ENCODE peak calls at places on chromosomes 12 and 14, in eight cellular contexts. B, I, G, R, U, Z, F and C are unnamed samples.

GRCh38 chr12:124527861-124528561 is 39.4 kb downstream of the NCOR2 start:
- DNase-seq in U (no peak), R (no peak), I (no peak), Z (no peak), B (no peak), F (no peak), G (no peak), C (no peak)

GRCh38 chr14:70906785-70907171 is 481 bp upstream of the PCNX1 start:
- DNase-seq in Z (no peak), F (no peak), R (no peak), G (no peak), B (no peak), U (no peak), I (peak), C (no peak)

GRCh38 chr12:45216983-45217485 is 1.1 kb downstream of the ANO6 start:
- DNase-seq in G (no peak), F (no peak), R (no peak), B (no peak), Z (no peak), I (peak), U (no peak), C (no peak)

GRCh38 chr12:104792570-104792969 is 165.5 kb downstream of the SLC41A2 start:
- DNase-seq in I (peak), F (no peak), U (peak), G (peak), Z (peak), B (no peak), R (peak), C (no peak)

GRCh38 chr14:45787167-45787566 is 534.2 kb upstream of the MIS18BP1 start:
- DNase-seq in U (no peak), R (no peak), I (no peak), F (no peak), B (no peak), G (no peak), Z (no peak), C (no peak)

GRCh38 chr14:77574446-77575125 is 41.9 kb downstream of the SPTLC2 start:
- DNase-seq in G (no peak), U (no peak), B (no peak), F (no peak), R (no peak), Z (no peak), I (no peak), C (no peak)

GRCh38 chr12:19450362-19450761 is 11.1 kb downstream of the AEBP2 start:
- DNase-seq in B (no peak), I (no peak), G (no peak), U (no peak), F (no peak), Z (no peak), R (no peak), C (no peak)

GRCh38 chr12:81530352-81530751 is 228.8 kb downstream of the PPFIA2 start:
- DNase-seq in U (no peak), G (no peak), R (no peak), Z (peak), I (no peak), B (no peak), F (no peak), C (no peak)

GRCh38 chr14:20494935-20495766 is 10.2 kb upstream of the RNASE10 start:
- DNase-seq in G (no peak), F (no peak), Z (no peak), I (peak), U (no peak), B (no peak), R (peak), C (no peak)

GRCh38 chr14:75456069-75457023 is 28.5 kb downstream of the JDP2 start:
- DNase-seq in Z (no peak), R (no peak), F (no peak), I (no peak), B (no peak), G (no peak), U (no peak), C (no peak)

GRCh38 chr12:95809000-95809680 is 18.6 kb upstream of the NTN4 start:
- DNase-seq in U (no peak), G (no peak), F (no peak), B (no peak), R (no peak), Z (no peak), I (no peak), C (no peak)

GRCh38 chr14:31944256-31945073 is 132.6 kb upstream of the ARHGAP5 start:
- DNase-seq in B (no peak), R (no peak), U (no peak), G (no peak), F (no peak), I (no peak), Z (no peak), C (no peak)

GRCh38 chr14:94344389-94344788 is 21.3 kb upstream of the SERPINA6 start:
- DNase-seq in U (no peak), R (no peak), G (no peak), B (no peak), F (no peak), Z (no peak), I (no peak), C (no peak)

GRCh38 chr12:27226319-27226984 is 17.6 kb upstream of the STK38L start:
- DNase-seq in R (peak), U (no peak), F (no peak), Z (no peak), G (no peak), I (peak), B (no peak), C (peak)

GRCh38 chr12:103272949-103273348 is 222.8 kb downstream of the C12orf42 start:
- DNase-seq in U (no peak), G (no peak), R (peak), B (no peak), F (no peak), Z (no peak), I (peak), C (no peak)

GRCh38 chr12:131347732-131348131 is 363.2 kb upstream of the SFSWAP start:
- DNase-seq in U (no peak), R (no peak), Z (no peak), B (no peak), G (no peak), I (no peak), F (no peak), C (no peak)

GRCh38 chr12:27309995-27310315 is 22.7 kb upstream of the BMAL2 start:
- DNase-seq in B (no peak), Z (no peak), G (no peak), U (no peak), F (no peak), R (no peak), I (no peak), C (no peak)

GRCh38 chr14:96261053-96261452 is 5.0 kb downstream of the BDKRB1 start:
- DNase-seq in R (no peak), G (no peak), F (no peak), Z (no peak), U (no peak), B (no peak), I (no peak), C (no peak)

GRCh38 chr12:57740656-57741412 is 2.3 kb upstream of the AGAP2 start:
- DNase-seq in G (no peak), F (no peak), R (no peak), B (peak), I (no peak), Z (no peak), U (no peak), C (no peak)

GRCh38 chr12:130870442-130871285 is 1.2 kb upstream of the RAN start:
- DNase-seq in Z (peak), G (peak), B (peak), I (peak), R (peak), F (peak), U (peak), C (peak)

GRCh38 chr14:60724080-60724618 is at the start of gene SIX4:
- DNase-seq in U (peak), I (peak), R (peak), B (peak), Z (peak), F (peak), G (peak), C (peak)

GRCh38 chr12:64938179-64938578 is 113.7 kb downstream of the TBC1D30 start:
- DNase-seq in R (no peak), F (no peak), G (no peak), Z (no peak), U (no peak), I (no peak), B (no peak), C (no peak)

GRCh38 chr12:87667378-87667777 is 361.8 kb downstream of the C12orf50 start:
- DNase-seq in I (peak), U (no peak), R (peak), F (no peak), B (no peak), G (no peak), Z (peak), C (no peak)

GRCh38 chr12:110966081-110966760 is 45.8 kb upstream of the MYL2 start:
- DNase-seq in G (no peak), R (no peak), I (no peak), B (no peak), U (no peak), F (no peak), Z (no peak), C (no peak)

GRCh38 chr12:122467983-122468382 is 32.7 kb downstream of the ZCCHC8 start:
- DNase-seq in B (no peak), Z (no peak), U (no peak), F (no peak), I (peak), G (no peak), R (peak), C (no peak)

GRCh38 chr12:122473543-122474323 is 27.0 kb downstream of the ZCCHC8 start:
- DNase-seq in F (no peak), U (peak), G (no peak), B (peak), I (peak), R (peak), Z (no peak), C (no peak)

GRCh38 chr12:122474324-122474716 is 26.4 kb downstream of the ZCCHC8 start:
- DNase-seq in Z (no peak), F (no peak), G (no peak), R (no peak), B (no peak), U (peak), I (no peak), C (no peak)

GRCh38 chr12:122471324-122472226 is 29.2 kb downstream of the ZCCHC8 start:
- DNase-seq in U (peak), R (peak), F (no peak), I (peak), G (no peak), Z (peak), B (peak), C (no peak)
- TF ChIP-seq CTCF in U (peak), R (peak), F (peak), I (peak), G (peak), Z (peak), B (peak), C (peak)

DNA sequence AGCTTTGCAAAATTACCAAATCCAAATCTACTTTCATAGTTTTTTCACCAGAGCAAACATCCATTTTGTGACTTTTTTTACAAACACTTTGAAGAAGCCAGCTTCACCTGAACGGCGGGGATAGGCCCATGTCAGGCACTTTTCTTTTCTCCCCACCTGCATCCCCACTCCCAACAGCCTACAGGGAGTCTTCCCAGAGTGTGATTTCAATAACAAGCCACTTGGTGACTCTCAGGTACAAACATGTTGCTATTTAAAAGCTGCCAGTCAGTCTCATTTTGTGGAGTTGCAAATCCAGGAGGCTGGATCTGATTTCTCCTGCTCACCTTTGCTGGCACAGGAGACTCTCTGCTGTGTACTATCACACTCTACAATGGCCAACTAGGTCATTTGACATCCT is 285.5 kb downstream of the KCNH5 start:
- DNase-seq in B (no peak), R (no peak), I (no peak), G (no peak), Z (no peak), F (no peak), U (no peak), C (no peak)
- TF ChIP-seq CTCF in B (no peak), R (no peak), I (no peak), G (no peak), Z (no peak), F (no peak), U (no peak), C (no peak)

DNA sequence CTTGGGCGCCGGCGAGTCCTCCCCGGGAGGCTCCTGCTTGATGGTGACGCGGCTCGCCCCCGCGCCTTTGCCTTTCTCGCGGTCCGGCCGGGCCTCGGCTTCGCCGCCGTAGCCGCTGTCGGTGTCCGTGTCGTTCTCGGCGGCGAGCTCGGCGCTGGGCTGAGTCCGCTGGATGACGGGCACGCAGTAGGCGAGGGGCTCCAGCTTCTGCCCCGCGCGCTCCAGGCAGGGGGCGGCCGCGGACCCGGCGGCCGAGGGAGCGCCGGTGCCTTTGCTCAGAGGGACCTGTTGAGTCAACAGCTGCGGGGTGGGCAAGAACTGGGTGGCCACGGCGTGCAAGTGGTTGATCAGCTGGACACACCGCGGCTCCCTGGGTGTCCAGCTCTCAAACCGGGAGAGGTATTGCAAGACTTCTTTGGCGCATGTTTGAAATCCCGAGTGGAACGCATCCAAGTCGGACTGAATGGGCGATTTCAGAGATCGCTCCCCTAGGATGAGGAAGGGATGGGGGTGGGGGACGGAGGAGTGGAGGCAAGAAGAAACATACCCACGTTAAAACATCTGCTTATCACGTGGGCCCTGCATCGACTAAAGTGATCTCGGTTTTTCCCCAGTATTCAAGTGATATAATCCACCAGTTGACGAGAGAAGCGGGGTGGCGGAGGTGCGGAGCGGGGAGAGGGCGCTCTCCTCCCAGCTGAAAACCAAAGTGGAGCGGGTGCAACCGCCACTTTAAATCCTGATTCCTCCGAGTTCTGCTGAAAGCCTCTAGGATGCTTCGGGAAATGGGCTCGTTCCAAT is 2.0 kb downstream of the BHLHE41 start:
- DNase-seq in Z (peak), I (peak), G (peak), U (peak), B (peak), R (no peak), F (peak), C (peak)
- TF ChIP-seq CTCF in Z (peak), I (peak), G (peak), U (peak), B (peak), R (peak), F (peak), C (no peak)

GRCh38 chr12:126342866-126343265 is 1277.6 kb downstream of the AACS start:
- DNase-seq in I (no peak), F (no peak), G (no peak), U (no peak), R (no peak), B (no peak), Z (no peak), C (no peak)

GRCh38 chr12:126349383-126349782 is 1284.1 kb downstream of the AACS start:
- DNase-seq in F (no peak), G (no peak), R (no peak), Z (no peak), I (no peak), U (no peak), B (no peak), C (no peak)

GRCh38 chr12:126343352-126343751 is 1278.1 kb downstream of the AACS start:
- DNase-seq in R (no peak), F (no peak), Z (no peak), I (no peak), B (no peak), U (no peak), G (no peak), C (no peak)

GRCh38 chr12:126347421-126347820 is 1282.2 kb downstream of the AACS start:
- DNase-seq in Z (no peak), R (no peak), U (no peak), F (no peak), I (no peak), G (no peak), B (no peak), C (no peak)

GRCh38 chr12:126346087-126346486 is 1280.9 kb downstream of the AACS start:
- DNase-seq in B (no peak), F (no peak), R (no peak), Z (no peak), I (no peak), U (no peak), G (no peak), C (no peak)
- TF ChIP-seq CTCF in B (no peak), F (no peak), R (no peak), Z (no peak), I (no peak), U (no peak), G (no peak), C (no peak)

GRCh38 chr14:64800000-64800399 is 79.7 kb downstream of the SPTB start:
- DNase-seq in U (no peak), R (no peak), Z (no peak), I (peak), B (no peak), F (no peak), G (no peak), C (no peak)
- TF ChIP-seq CTCF in U (no peak), R (peak), Z (peak), I (peak), B (peak), F (peak), G (peak), C (peak)

GRCh38 chr14:99534863-99535262 is 53.7 kb downstream of the CCNK start:
- DNase-seq in U (no peak), Z (no peak), R (no peak), I (no peak), B (no peak), G (peak), F (no peak), C (peak)
- TF ChIP-seq CTCF in U (no peak), Z (no peak), R (no peak), I (no peak), B (no peak), G (no peak), F (no peak), C (no peak)

GRCh38 chr14:56482306-56482705 is 97.3 kb upstream of the TMEM260 start:
- DNase-seq in Z (no peak), R (no peak), B (peak), U (no peak), F (no peak), I (peak), G (no peak), C (peak)
- TF ChIP-seq CTCF in Z (no peak), R (no peak), B (no peak), U (no peak), F (peak), I (peak), G (no peak), C (peak)

GRCh38 chr14:36479344-36479743 is 40.7 kb downstream of the NKX2-1 start:
- DNase-seq in F (no peak), B (no peak), G (no peak), R (no peak), U (no peak), I (no peak), Z (no peak), C (no peak)
- TF ChIP-seq CTCF in F (no peak), B (no peak), G (no peak), R (no peak), U (no peak), I (no peak), Z (no peak), C (no peak)

GRCh38 chr14:88075298-88075981 is 70.5 kb downstream of the GPR65 start:
- DNase-seq in G (no peak), Z (no peak), B (no peak), R (no peak), F (no peak), U (no peak), I (no peak), C (no peak)

GRCh38 chr14:88079624-88080023 is 74.7 kb downstream of the GPR65 start:
- DNase-seq in F (no peak), B (no peak), I (no peak), G (no peak), R (no peak), U (no peak), Z (no peak), C (no peak)

GRCh38 chr14:88078525-88078924 is 73.6 kb downstream of the GPR65 start:
- DNase-seq in B (no peak), I (no peak), Z (no peak), G (no peak), F (no peak), U (no peak), R (no peak), C (no peak)
- TF ChIP-seq CTCF in B (no peak), I (no peak), Z (no peak), G (no peak), F (no peak), U (no peak), R (no peak), C (no peak)